ENCODE peak calls at places on chromosomes 11 and 22, in ten cellular contexts. N, W, U, H, D, R, O, E, K and J are unnamed samples. For H3K4me1, the result is how much of the 10 kb centered on the place peaks cover.

GRCh38 chr11:43825217-43825816 is 55.3 kb upstream of the ALKBH3 start:
- DNase-seq in N (no peak), D (no peak), K (no peak), R (no peak), U (no peak), O (no peak), W (peak), E (peak), H (no peak), J (no peak)

GRCh38 chr11:128195057-128195751 is 392.2 kb downstream of the ETS1 start:
- DNase-seq in R (no peak), W (no peak), D (no peak), E (no peak), N (no peak), H (no peak), U (no peak), O (no peak), K (peak), J (no peak)

GRCh38 chr11:132423266-132423665 is 1052.9 kb downstream of the NTM start:
- DNase-seq in K (no peak), D (no peak), O (no peak), R (no peak), N (no peak), E (no peak), U (no peak), H (no peak), W (no peak), J (no peak)

GRCh38 chr22:38272373-38273134 is at the start of gene TMEM184B:
- DNase-seq in R (peak), D (peak), N (peak), E (peak), K (peak), U (peak), W (peak), H (peak), O (peak), J (no peak)

GRCh38 chr11:27012254-27012921 is 18.5 kb downstream of the FIBIN start:
- DNase-seq in N (no peak), O (no peak), K (no peak), E (no peak), U (peak), R (no peak), H (no peak), W (no peak), D (no peak), J (no peak)

GRCh38 chr22:46056169-46057041 is 79.4 kb upstream of the WNT7B start:
- DNase-seq in W (no peak), D (peak), R (peak), U (peak), N (peak), H (peak), E (no peak), K (peak), O (peak), J (no peak)

GRCh38 chr22:41062146-41062545 is 30.2 kb upstream of the EP300 start:
- DNase-seq in H (no peak), E (no peak), R (no peak), D (no peak), N (no peak), W (no peak), O (no peak), K (no peak), U (no peak), J (no peak)

GRCh38 chr11:70567680-70568503 is 169.6 kb downstream of the CTTN start:
- DNase-seq in W (no peak), U (peak), D (peak), R (peak), K (no peak), H (no peak), N (peak), E (no peak), O (no peak), J (no peak)

GRCh38 chr11:106642331-106642730 is 375.9 kb downstream of the GUCY1A2 start:
- DNase-seq in W (no peak), H (no peak), K (no peak), O (no peak), E (no peak), R (no peak), N (no peak), D (no peak), U (no peak), J (no peak)

GRCh38 chr11:119375629-119376196 is 5.8 kb downstream of the USP2 start:
- DNase-seq in R (peak), D (peak), E (peak), O (no peak), K (peak), H (peak), N (peak), W (no peak), U (peak), J (peak)

GRCh38 chr22:20972014-20972797 is 5.2 kb downstream of the AIFM3 start:
- DNase-seq in O (no peak), E (peak), R (no peak), W (no peak), H (no peak), N (no peak), U (no peak), D (no peak), K (no peak), J (no peak)

GRCh38 chr11:10763766-10764165 is 12.7 kb downstream of the CTR9 start:
- DNase-seq in E (no peak), W (no peak), D (no peak), U (no peak), K (no peak), O (no peak), R (no peak), N (no peak), H (no peak), J (no peak)

GRCh38 chr22:26673485-26673884 is 16.1 kb downstream of the MIAT start:
- DNase-seq in D (no peak), H (no peak), N (no peak), U (peak), R (no peak), W (no peak), O (no peak), E (no peak), K (no peak), J (no peak)

GRCh38 chr11:82901165-82901938 is at the start of gene DDIAS:
- DNase-seq in N (peak), E (peak), U (peak), O (peak), K (peak), R (peak), H (peak), W (peak), D (peak), J (peak)

GRCh38 chr22:42430486-42431125 is 1.6 kb downstream of the NFAM1 start:
- DNase-seq in U (no peak), K (peak), W (no peak), R (no peak), H (no peak), D (no peak), N (no peak), O (no peak), E (no peak), J (no peak)

GRCh38 chr11:45895553-45896259 is 10.3 kb downstream of the MAPK8IP1 start:
- DNase-seq in O (no peak), E (no peak), W (no peak), K (no peak), U (no peak), R (no peak), N (no peak), D (no peak), H (no peak), J (no peak)

GRCh38 chr22:37781434-37782059 is 26.2 kb upstream of the GCAT start:
- DNase-seq in H (no peak), O (no peak), W (peak), N (no peak), R (peak), U (no peak), D (no peak), E (no peak), K (no peak), J (no peak)

GRCh38 chr11:126892781-126893180 is 107.8 kb downstream of the KIRREL3 start:
- DNase-seq in E (no peak), R (no peak), N (no peak), K (no peak), O (no peak), H (no peak), W (no peak), U (no peak), D (no peak), J (no peak)

GRCh38 chr11:46541593-46542371 is 52.0 kb downstream of the AMBRA1 start:
- DNase-seq in W (peak), K (peak), E (peak), D (no peak), N (no peak), U (peak), H (no peak), O (peak), R (no peak), J (no peak)

GRCh38 chr22:50581031-50581949 is 1.4 kb downstream of the CHKB start:
- DNase-seq in W (no peak), H (peak), U (no peak), O (no peak), N (no peak), R (no peak), E (no peak), D (no peak), K (no peak), J (no peak)
- H3K27ac ChIP-seq in W (peak), H (peak), U (peak), O (no peak), N (peak), R (no peak), E (no peak), D (peak), K (peak), J (peak)

GRCh38 chr22:40042312-40042711 is 47.6 kb downstream of the FAM83F start:
- DNase-seq in N (no peak), E (peak), O (no peak), R (no peak), K (no peak), H (no peak), W (no peak), D (no peak), U (no peak), J (no peak)

GRCh38 chr22:40043086-40043485 is 48.3 kb downstream of the FAM83F start:
- DNase-seq in E (no peak), D (no peak), H (peak), W (no peak), R (peak), O (no peak), N (peak), U (peak), K (peak), J (no peak)

GRCh38 chr22:40040927-40041326 is 46.2 kb downstream of the FAM83F start:
- DNase-seq in O (no peak), E (peak), N (peak), K (no peak), W (no peak), R (no peak), U (peak), D (peak), H (no peak), J (no peak)

GRCh38 chr22:40043793-40044101 is 49.0 kb downstream of the FAM83F start:
- DNase-seq in U (no peak), R (no peak), N (no peak), E (no peak), O (no peak), H (no peak), W (no peak), K (no peak), D (no peak), J (no peak)

GRCh38 chr22:40041738-40042137 is 47.0 kb downstream of the FAM83F start:
- DNase-seq in K (no peak), W (no peak), N (peak), O (no peak), D (no peak), R (no peak), U (no peak), E (no peak), H (no peak), J (no peak)
- H3K4me1 ChIP-seq in K (under half), W (under half), N (under half), O (under half), D (half or more), R (under half), U (under half), E (under half), H (half or more), J (half or more)

GRCh38 chr11:67283490-67283963 is 5.6 kb upstream of the ANKRD13D start:
- DNase-seq in E (no peak), O (no peak), U (no peak), N (peak), D (no peak), W (no peak), K (no peak), H (peak), R (peak), J (no peak)

GRCh38 chr11:67281552-67282150 is 7.5 kb upstream of the ANKRD13D start:
- DNase-seq in U (peak), H (peak), E (no peak), K (peak), N (peak), R (peak), O (no peak), W (no peak), D (no peak), J (no peak)

GRCh38 chr11:67282876-67283371 is 6.2 kb upstream of the ANKRD13D start:
- DNase-seq in R (peak), E (no peak), U (no peak), H (peak), W (no peak), N (peak), D (no peak), O (no peak), K (no peak), J (no peak)

GRCh38 chr11:67280791-67281551 is 8.1 kb upstream of the ANKRD13D start:
- DNase-seq in K (peak), H (peak), D (no peak), E (no peak), W (no peak), O (no peak), R (peak), U (peak), N (peak), J (no peak)

GRCh38 chr11:67282155-67282875 is 6.8 kb upstream of the ANKRD13D start:
- DNase-seq in W (no peak), E (no peak), K (no peak), R (peak), N (peak), D (no peak), U (peak), O (no peak), H (peak), J (no peak)
- TF ChIP-seq EP300 in W (no peak), E (no peak), K (no peak), R (no peak), N (no peak), D (no peak), U (no peak), O (no peak), H (no peak), J (no peak)

DNA sequence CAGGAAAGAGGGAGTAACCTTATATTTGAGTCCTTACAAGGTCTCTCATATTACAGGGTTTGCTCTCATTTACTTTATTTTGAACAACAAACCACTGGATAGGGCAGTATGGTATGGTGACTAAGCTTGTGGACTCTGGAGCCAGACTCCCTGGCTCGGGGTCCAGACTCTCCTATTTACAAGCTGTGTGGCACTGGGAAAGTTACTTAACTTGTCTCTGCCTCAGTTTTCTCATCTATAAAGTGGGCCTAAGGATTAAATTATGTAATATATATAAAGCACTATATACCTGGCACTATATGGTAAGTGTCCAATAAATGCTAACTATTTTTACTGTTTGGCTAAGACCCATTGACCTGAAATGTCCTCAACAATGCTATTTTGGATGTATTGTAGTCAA is 1.7 kb upstream of the DCHS1 start:
- DNase-seq in D (no peak), R (no peak), H (no peak), U (no peak), W (no peak), K (no peak), N (no peak), E (no peak), O (no peak), J (no peak)
- H3K27ac ChIP-seq in D (no peak), R (no peak), H (no peak), U (no peak), W (no peak), K (no peak), N (peak), E (no peak), O (no peak), J (no peak)

GRCh38 chr11:61967177-61967923 is at the start of gene FTH1:
- DNase-seq in D (peak), U (peak), O (peak), R (peak), H (peak), E (peak), K (peak), W (peak), N (peak), J (peak)
- H3K4me1 ChIP-seq in D (half or more), U (under half), O (half or more), R (under half), H (half or more), E (under half), K (half or more), W (half or more), N (half or more), J (half or more)

DNA sequence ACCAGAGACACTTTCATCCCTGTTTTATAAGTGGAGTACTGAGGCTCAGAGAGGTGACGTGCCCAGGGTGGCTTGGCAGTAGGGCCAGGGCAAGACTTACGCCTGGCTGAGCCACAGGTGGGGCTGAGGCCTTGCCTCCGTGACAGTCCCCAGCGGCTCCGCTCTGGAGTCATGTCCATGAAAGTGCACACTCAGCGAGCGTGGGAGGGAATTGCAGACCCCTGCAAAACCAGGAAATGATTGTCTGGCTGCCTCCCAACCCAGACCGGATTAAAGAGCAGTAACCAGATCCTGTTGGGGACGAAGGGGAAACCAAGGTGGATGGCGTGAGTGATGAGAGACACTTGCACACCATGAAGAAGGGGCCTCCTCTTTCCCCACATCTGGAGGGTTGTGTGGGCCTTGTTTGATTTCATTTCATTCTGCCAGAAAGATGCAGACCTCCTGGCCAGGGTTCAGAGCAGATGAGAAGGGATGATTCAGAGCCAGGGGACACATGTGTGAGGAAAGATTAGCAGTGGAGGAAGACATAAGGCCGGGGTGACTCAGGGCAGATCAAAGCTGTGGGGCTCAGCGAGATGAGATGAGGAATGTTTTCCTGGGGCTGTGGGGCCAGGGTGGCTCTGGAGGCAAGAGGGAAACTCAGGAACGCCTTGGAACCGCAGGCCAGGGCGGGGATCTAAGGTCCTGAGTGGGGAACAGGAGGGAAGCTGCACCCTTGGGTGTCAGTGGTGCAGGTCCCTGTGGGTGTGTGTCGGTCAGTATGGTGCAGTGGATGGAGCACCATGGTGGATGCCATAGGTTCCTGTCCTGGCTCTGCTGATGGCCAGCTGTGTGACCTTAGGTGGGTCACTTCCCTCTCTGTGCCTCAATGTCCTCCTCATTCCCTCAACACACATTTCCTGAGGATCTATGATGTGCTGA is 29.9 kb upstream of the LRRC32 start:
- DNase-seq in E (peak), D (no peak), H (peak), W (peak), K (no peak), U (no peak), N (no peak), R (peak), O (no peak), J (no peak)
- TF ChIP-seq EP300 in E (peak), D (no peak), H (no peak), W (peak), K (no peak), U (no peak), N (no peak), R (no peak), O (no peak), J (no peak)